ENCODE peak calls at places on chromosomes 6 and 20, in ten cellular contexts. G is NCI-H345; A is RPMI7951; L is NCI-H748 treated with DMSO at 0.1 percent for 48 hours; M is uterus; E is left ventricle myocardium superior; X is HEK293T; J is EL; N is activated CD8-positive, alpha-beta T cell treated with anti-CD3 and anti-CD28 coated beads for 36 hours; F is heart right ventricle. I is an unnamed sample.

GRCh38 chr6:119985952-119986736 is 636.6 kb upstream of the MAN1A1 start:
- DNase-seq in M (no peak), G (no peak), F (no peak), E (no peak), J (no peak), N (no peak), L (no peak), A (peak; percentile 31), X (no peak), I (no peak)

GRCh38 chr6:153965996-153966395 is 73.0 kb upstream of the OPRM1 start:
- DNase-seq in F (no peak), X (no peak), G (no peak), L (no peak), N (no peak), M (no peak), J (no peak), E (no peak), A (peak; percentile 67), I (no peak)

GRCh38 chr6:25056130-25056529 is 120.4 kb upstream of the RIPOR2 start:
- DNase-seq in L (no peak), J (no peak), M (no peak), X (no peak), N (peak; percentile 77), E (peak; percentile 29), A (no peak), G (no peak), F (peak; percentile 10), I (peak; percentile 68)

GRCh38 chr6:123210645-123211044 is 214.6 kb downstream of the CLVS2 start:
- DNase-seq in X (no peak), J (no peak), E (no peak), L (no peak), G (no peak), F (no peak), M (no peak), A (no peak), N (no peak), I (no peak)

GRCh38 chr6:127266178-127266891 is at the start of gene RNF146:
- DNase-seq in M (peak; percentile 82), J (peak; percentile 82), G (peak; percentile 83), L (peak; percentile 92), E (peak; percentile 92), X (peak; percentile 91), N (peak; percentile 73), A (peak; percentile 81), F (peak; percentile 84), I (peak; percentile 82)

GRCh38 chr6:169724554-169725269 is 412 bp upstream of the PHF10 start:
- DNase-seq in A (peak; percentile 25), E (peak; percentile 66), G (peak; percentile 81), L (peak; percentile 45), X (peak; percentile 75), M (peak; percentile 51), J (peak; percentile 49), F (peak; percentile 67), N (peak; percentile 64), I (peak; percentile 74)

GRCh38 chr6:156774872-156775405 is 2.2 kb upstream of the ARID1B start:
- DNase-seq in L (peak; percentile 70), M (no peak), J (peak; percentile 8), X (no peak), N (no peak), G (peak; percentile 65), A (peak; percentile 41), E (no peak), F (no peak), I (no peak)

GRCh38 chr6:137049095-137049494 is 4.3 kb upstream of the IL20RA start:
- DNase-seq in J (no peak), M (no peak), A (no peak), L (no peak), G (no peak), N (no peak), E (no peak), F (no peak), X (no peak), I (no peak)

GRCh38 chr20:30484749-30485070 is 772.8 kb upstream of the DEFB115 start:
- DNase-seq in A (no peak), L (no peak), E (no peak), N (no peak), J (no peak), F (no peak), M (no peak), X (no peak), G (no peak), I (no peak)

GRCh38 chr6:56613247-56613851 is 29.3 kb downstream of the DST start:
- DNase-seq in M (no peak), E (no peak), L (no peak), N (no peak), G (no peak), F (no peak), X (no peak), J (no peak), A (no peak), I (no peak)

GRCh38 chr6:169752074-169752623 is 727 bp downstream of the ERMARD start:
- DNase-seq in G (no peak), A (no peak), X (no peak), J (peak; percentile 14), N (peak; percentile 27), E (no peak), M (no peak), F (no peak), L (no peak), I (no peak)

GRCh38 chr6:169342655-169343054 is 89.0 kb upstream of the THBS2 start:
- DNase-seq in G (no peak), L (no peak), A (no peak), X (no peak), F (no peak), N (no peak), M (no peak), E (no peak), J (no peak), I (no peak)

GRCh38 chr6:3405679-3406078 is 51.2 kb downstream of the SLC22A23 start:
- DNase-seq in M (no peak), N (no peak), X (no peak), L (no peak), J (no peak), A (no peak), G (no peak), F (no peak), E (no peak), I (no peak)